ENCODE peak calls at places on chromosomes 7 and 10, in four cellular contexts. D, E, C and Z are unnamed samples.

GRCh38 chr7:140640727-140641531 is at the start of gene DENND2A:
- DNase-seq in D (no peak), E (no peak), C (no peak), Z (peak)

GRCh38 chr10:77415311-77415960 is 222.2 kb downstream of the KCNMA1 start:
- DNase-seq in D (no peak), E (no peak), C (no peak), Z (no peak)

GRCh38 chr10:105950410-105950809 is 1214.1 kb downstream of the SORCS1 start:
- DNase-seq in D (peak), E (peak), C (peak), Z (peak)

GRCh38 chr7:111663771-111664170 is 101.5 kb upstream of the IMMP2L start:
- DNase-seq in D (no peak), E (no peak), C (no peak), Z (no peak)

GRCh38 chr7:21587139-21587773 is 44.4 kb downstream of the DNAH11 start:
- DNase-seq in D (no peak), E (no peak), C (no peak), Z (no peak)

GRCh38 chr10:22245567-22245966 is 27.8 kb upstream of the EBLN1 start:
- DNase-seq in D (no peak), E (no peak), C (no peak), Z (no peak)

GRCh38 chr7:141011443-141011842 is 3.3 kb downstream of the MRPS33 start:
- DNase-seq in D (no peak), E (no peak), C (no peak), Z (no peak)

GRCh38 chr7:72546586-72546985 is 134.4 kb upstream of the CALN1 start:
- DNase-seq in D (no peak), E (no peak), C (peak), Z (no peak)

GRCh38 chr10:30883751-30884150 is 147.9 kb downstream of the ZNF438 start:
- DNase-seq in D (no peak), E (no peak), C (no peak), Z (no peak)

GRCh38 chr10:69721690-69722310 is 79.9 kb upstream of the COL13A1 start:
- DNase-seq in D (no peak), E (no peak), C (no peak), Z (no peak)

GRCh38 chr10:13993169-13993568 is 337.6 kb downstream of the FRMD4A start:
- DNase-seq in D (no peak), E (no peak), C (no peak), Z (no peak)

GRCh38 chr10:13990918-13991317 is 339.8 kb downstream of the FRMD4A start:
- DNase-seq in D (no peak), E (no peak), C (no peak), Z (no peak)

GRCh38 chr10:13994932-13995331 is 335.8 kb downstream of the FRMD4A start:
- DNase-seq in D (no peak), E (no peak), C (no peak), Z (peak)

GRCh38 chr10:13991353-13991752 is 339.4 kb downstream of the FRMD4A start:
- DNase-seq in D (no peak), E (no peak), C (no peak), Z (no peak)

DNA sequence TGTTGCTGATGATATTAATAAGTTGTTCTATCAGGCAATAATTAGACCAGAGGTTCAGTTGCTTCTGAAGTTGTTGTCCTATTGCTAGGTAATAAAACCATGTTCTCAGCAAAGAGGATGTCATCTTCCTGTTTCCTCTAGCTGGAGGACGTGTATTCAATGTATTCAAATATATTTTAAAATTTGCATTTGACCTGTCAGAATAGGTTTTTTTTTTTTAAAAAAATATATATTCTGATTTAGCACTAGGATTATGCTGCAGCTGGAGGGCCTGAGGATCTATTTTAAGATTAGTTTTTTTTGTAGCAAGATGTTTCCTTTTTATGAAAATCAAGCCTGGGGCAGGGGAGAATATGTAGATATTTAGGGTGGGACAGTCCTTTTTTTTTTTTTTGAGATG is 337.1 kb downstream of the FRMD4A start:
- DNase-seq in D (no peak), E (no peak), C (no peak), Z (no peak)
- TF ChIP-seq MYC in D (no peak), E (no peak), C (no peak), Z (no peak)

DNA sequence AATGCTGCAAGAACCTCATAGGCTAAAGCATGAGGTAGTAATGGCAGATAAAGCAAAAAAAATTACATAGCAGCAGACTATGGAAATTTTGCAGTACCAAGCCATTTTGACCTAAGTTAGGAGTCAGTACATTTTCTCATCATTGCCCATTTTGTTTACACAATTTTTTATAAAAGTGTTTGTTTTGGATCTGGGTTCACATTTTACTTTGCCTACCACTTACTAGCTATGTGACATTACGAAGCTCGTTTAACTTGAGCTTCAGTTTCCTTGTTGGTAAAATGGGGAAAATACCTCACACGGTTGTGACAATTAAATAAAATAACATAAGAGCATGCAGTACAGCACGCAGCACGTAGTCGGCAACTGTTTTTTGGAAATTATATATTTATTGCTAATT is 99.6 kb downstream of the ADD3 start:
- DNase-seq in D (no peak), E (no peak), C (no peak), Z (no peak)
- TF ChIP-seq MYC in D (no peak), E (no peak), C (no peak), Z (no peak)

GRCh38 chr7:66335318-66335717 is 130.2 kb downstream of the TPST1 start:
- DNase-seq in D (no peak), E (no peak), C (no peak), Z (no peak)
- TF ChIP-seq MYC in D (no peak), E (no peak), C (no peak), Z (no peak)

DNA sequence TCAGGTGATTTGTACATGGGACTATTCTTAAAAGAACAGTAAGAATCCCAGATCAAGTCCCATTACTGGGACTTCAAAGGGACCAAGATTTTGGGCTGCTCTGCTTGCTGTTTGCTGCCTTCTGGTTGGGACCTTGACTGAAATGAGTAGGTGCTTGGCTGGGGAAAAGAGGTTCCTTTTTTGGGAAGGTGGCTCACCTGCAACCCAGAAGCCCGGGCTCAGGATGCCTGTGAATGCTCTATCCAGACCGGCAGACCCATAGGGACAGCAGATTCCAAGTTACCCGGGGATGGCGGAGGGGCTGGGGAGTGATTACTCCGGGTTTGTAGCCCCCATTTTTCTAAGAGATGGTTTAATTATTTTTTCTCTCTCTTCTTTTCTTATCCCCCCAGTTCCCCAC is 104.0 kb downstream of the CPXM2 start:
- DNase-seq in D (no peak), E (no peak), C (no peak), Z (no peak)
- TF ChIP-seq MYC in D (no peak), E (no peak), C (no peak), Z (no peak)